ENCODE peak calls at places on chromosomes 4 and X, in nine cellular contexts. E, U, I, P, L, Q, B, Z and W are unnamed samples.

GRCh38 chrX:95076449-95076848 is 1402.4 kb downstream of the FAM133A start:
- DNase-seq in E (peak; percentile 19), U (no peak), I (no peak), P (peak; percentile 53), L (no peak), Q (no peak), B (peak; percentile 33), Z (no peak), W (peak; percentile 58)

GRCh38 chrX:120358687-120359086 is 3.2 kb upstream of the ATP1B4 start:
- DNase-seq in E (no peak), U (no peak), I (no peak), P (peak; percentile 0), L (no peak), Q (no peak), B (peak; percentile 61), Z (no peak), W (peak; percentile 11)

GRCh38 chr4:119329837-119330620 is 8.1 kb upstream of the FABP2 start:
- DNase-seq in E (no peak), U (no peak), I (no peak), P (no peak), L (no peak), Q (no peak), B (no peak), Z (no peak), W (no peak)

GRCh38 chrX:21056636-21057035 is 317.6 kb upstream of the CNKSR2 start:
- DNase-seq in E (no peak), U (no peak), I (no peak), P (no peak), L (no peak), Q (no peak), B (peak; percentile 46), Z (no peak), W (no peak)

GRCh38 chr4:184444953-184445309 is 29.4 kb downstream of the IRF2 start:
- DNase-seq in E (no peak), U (no peak), I (no peak), P (no peak), L (peak; percentile 40), Q (peak; percentile 88), B (no peak), Z (no peak), W (no peak)

GRCh38 chrX:129678176-129678880 is 23.6 kb upstream of the APLN start:
- DNase-seq in E (no peak), U (peak; percentile 35), I (no peak), P (peak; percentile 20), L (no peak), Q (peak; percentile 89), B (no peak), Z (peak; percentile 71), W (no peak)

GRCh38 chr4:156377036-156377700 is 423.5 kb upstream of the CTSO start:
- DNase-seq in E (no peak), U (no peak), I (no peak), P (peak; percentile 79), L (no peak), Q (no peak), B (no peak), Z (no peak), W (peak; percentile 87)

GRCh38 chr4:77073981-77074865 is 1.6 kb downstream of the CCNI start:
- DNase-seq in E (peak; percentile 18), U (no peak), I (no peak), P (no peak), L (no peak), Q (no peak), B (peak; percentile 40), Z (no peak), W (no peak)

GRCh38 chr4:99887837-99888236 is 6.4 kb downstream of the LAMTOR3 start:
- DNase-seq in E (no peak), U (no peak), I (no peak), P (peak; percentile 41), L (no peak), Q (no peak), B (no peak), Z (no peak), W (no peak)

GRCh38 chr4:48896845-48897244 is 9.7 kb downstream of the OCIAD2 start:
- DNase-seq in E (peak; percentile 49), U (no peak), I (no peak), P (no peak), L (no peak), Q (no peak), B (no peak), Z (no peak), W (no peak)

GRCh38 chr4:112604590-112604989 is 32.1 kb downstream of the ZGRF1 start:
- DNase-seq in E (peak; percentile 60), U (peak; percentile 45), I (no peak), P (peak; percentile 63), L (no peak), Q (no peak), B (peak; percentile 68), Z (no peak), W (peak; percentile 68)

GRCh38 chr4:77310931-77311330 is 153.9 kb downstream of the CCNG2 start:
- DNase-seq in E (no peak), U (no peak), I (no peak), P (peak; percentile 61), L (no peak), Q (no peak), B (peak; percentile 29), Z (no peak), W (no peak)

GRCh38 chrX:47217121-47217851 is 1.2 kb upstream of the CDK16 start:
- DNase-seq in E (no peak), U (peak; percentile 60), I (peak; percentile 85), P (peak; percentile 62), L (peak; percentile 29), Q (peak; percentile 98), B (peak; percentile 91), Z (peak; percentile 80), W (no peak)

GRCh38 chrX:22109442-22109841 is 77.3 kb downstream of the PHEX start:
- DNase-seq in E (no peak), U (no peak), I (no peak), P (peak; percentile 69), L (no peak), Q (no peak), B (peak; percentile 72), Z (no peak), W (peak; percentile 20)

GRCh38 chrX:137363559-137363958 is 202.4 kb upstream of the ZIC3 start:
- DNase-seq in E (no peak), U (no peak), I (no peak), P (no peak), L (no peak), Q (no peak), B (no peak), Z (no peak), W (no peak)

GRCh38 chr4:14855719-14856075 is 146.6 kb upstream of the CPEB2 start:
- DNase-seq in E (no peak), U (no peak), I (no peak), P (no peak), L (no peak), Q (no peak), B (no peak), Z (no peak), W (no peak)

GRCh38 chr4:15159477-15160019 is 157.3 kb downstream of the CPEB2 start:
- DNase-seq in E (no peak), U (no peak), I (no peak), P (no peak), L (no peak), Q (no peak), B (no peak), Z (no peak), W (no peak)

GRCh38 chr4:128220286-128221235 is 67.1 kb downstream of the PGRMC2 start:
- DNase-seq in E (peak; percentile 25), U (no peak), I (no peak), P (peak; percentile 71), L (no peak), Q (no peak), B (peak; percentile 66), Z (no peak), W (peak; percentile 75)

GRCh38 chr4:138005486-138005885 is 236.7 kb downstream of the SLC7A11 start:
- DNase-seq in E (no peak), U (no peak), I (no peak), P (peak; percentile 61), L (no peak), Q (no peak), B (no peak), Z (no peak), W (no peak)

GRCh38 chr4:84482564-84483563 is 16.2 kb downstream of the NKX6-1 start:
- DNase-seq in E (no peak), U (peak; percentile 72), I (no peak), P (peak; percentile 29), L (no peak), Q (no peak), B (peak; percentile 58), Z (no peak), W (no peak)
- H3K4me3 ChIP-seq in E (no peak overlapping the region), U (peak overlapping the region; percentile 33), I (no peak overlapping the region), P (no peak overlapping the region), L (no peak overlapping the region), Q (peak overlapping the region; percentile 1), B (no peak overlapping the region), Z (peak overlapping the region; percentile 6), W (peak overlapping the region; percentile 20)

GRCh38 chr4:83029688-83030087 is 5.3 kb upstream of the COPS4 start:
- DNase-seq in E (no peak), U (no peak), I (no peak), P (no peak), L (no peak), Q (no peak), B (no peak), Z (no peak), W (no peak)

GRCh38 chr4:83028976-83029375 is 6.0 kb upstream of the COPS4 start:
- DNase-seq in E (no peak), U (no peak), I (no peak), P (no peak), L (no peak), Q (no peak), B (no peak), Z (no peak), W (no peak)

GRCh38 chr4:83040269-83040668 is 5.3 kb downstream of the COPS4 start:
- DNase-seq in E (no peak), U (no peak), I (no peak), P (no peak), L (no peak), Q (no peak), B (no peak), Z (no peak), W (no peak)

GRCh38 chr4:83036991-83037390 is 2.0 kb downstream of the COPS4 start:
- DNase-seq in E (peak; percentile 61), U (no peak), I (no peak), P (no peak), L (no peak), Q (no peak), B (peak; percentile 39), Z (no peak), W (no peak)

GRCh38 chr4:83034630-83035494 is at the start of gene COPS4:
- DNase-seq in E (peak; percentile 99), U (peak; percentile 97), I (peak; percentile 98), P (peak; percentile 100), L (peak; percentile 98), Q (peak; percentile 99), B (peak; percentile 100), Z (peak; percentile 99), W (peak; percentile 100)
- TF ChIP-seq CTCF in E (no peak), U (peak; percentile 21), I (no peak), P (peak; percentile 49), L (peak; percentile 56), Q (peak; percentile 51), B (peak; percentile 49), Z (peak; percentile 41), W (peak; percentile 41)

GRCh38 chr4:67604029-67604381 is 45.5 kb downstream of the STAP1 start:
- DNase-seq in E (no peak), U (no peak), I (no peak), P (no peak), L (no peak), Q (no peak), B (no peak), Z (no peak), W (no peak)
- H3K4me3 ChIP-seq in E (no peak overlapping the region), U (no peak overlapping the region), I (no peak overlapping the region), P (no peak overlapping the region), L (no peak overlapping the region), Q (no peak overlapping the region), B (no peak overlapping the region), Z (no peak overlapping the region), W (no peak overlapping the region)

GRCh38 chrX:43585922-43586321 is 70.2 kb upstream of the MAOA start:
- DNase-seq in E (no peak), U (no peak), I (no peak), P (no peak), L (no peak), Q (no peak), B (no peak), Z (no peak), W (no peak)
- TF ChIP-seq CTCF in E (no peak), U (no peak), I (no peak), P (no peak), L (no peak), Q (no peak), B (no peak), Z (no peak), W (no peak)